ENCODE peak calls at places on chromosomes 11 and 22, in six cellular contexts. One of them, this sample, is unnamed.

GRCh38 chr11:88179141-88179540 is 3.9 kb upstream of the RAB38 start:
- DNase-seq in right lobe of liver: no peak
- DNase-seq in hepatocyte: no peak
- DNase-seq in epithelial cell of esophagus: peak
- DNase-seq in A549: no peak
- DNase-seq in HFF-Myc: no peak
- DNase-seq in this sample: no peak

GRCh38 chr11:68838572-68838964 is 3.1 kb downstream of the CPT1A start:
- DNase-seq in right lobe of liver: no peak
- DNase-seq in hepatocyte: no peak
- DNase-seq in epithelial cell of esophagus: no peak
- DNase-seq in A549: no peak
- DNase-seq in HFF-Myc: no peak
- DNase-seq in this sample: peak

GRCh38 chr11:76835928-76836612 is 24.6 kb upstream of the ACER3 start:
- DNase-seq in right lobe of liver: no peak
- DNase-seq in hepatocyte: peak
- DNase-seq in epithelial cell of esophagus: peak
- DNase-seq in A549: peak
- DNase-seq in HFF-Myc: peak
- DNase-seq in this sample: peak

GRCh38 chr11:128453444-128454336 is 133.7 kb downstream of the ETS1 start:
- DNase-seq in right lobe of liver: peak
- DNase-seq in hepatocyte: peak
- DNase-seq in epithelial cell of esophagus: peak
- DNase-seq in A549: no peak
- DNase-seq in HFF-Myc: peak
- DNase-seq in this sample: peak

GRCh38 chr11:129657866-129658557 is 157.6 kb upstream of the TMEM45B start:
- DNase-seq in right lobe of liver: no peak
- DNase-seq in hepatocyte: no peak
- DNase-seq in epithelial cell of esophagus: no peak
- DNase-seq in A549: no peak
- DNase-seq in HFF-Myc: no peak
- DNase-seq in this sample: no peak

GRCh38 chr11:60629399-60629798 is 70.0 kb upstream of the MS4A8 start:
- DNase-seq in right lobe of liver: no peak
- DNase-seq in hepatocyte: no peak
- DNase-seq in epithelial cell of esophagus: no peak
- DNase-seq in A549: no peak
- DNase-seq in HFF-Myc: no peak
- DNase-seq in this sample: no peak

GRCh38 chr22:43955883-43956286 is 643 bp downstream of the SAMM50 start:
- DNase-seq in right lobe of liver: no peak
- DNase-seq in hepatocyte: no peak
- DNase-seq in epithelial cell of esophagus: peak
- DNase-seq in A549: no peak
- DNase-seq in HFF-Myc: no peak
- DNase-seq in this sample: peak

GRCh38 chr11:19817265-19817851 is 104.7 kb downstream of the NAV2 start:
- DNase-seq in right lobe of liver: no peak
- DNase-seq in hepatocyte: no peak
- DNase-seq in epithelial cell of esophagus: no peak
- DNase-seq in A549: no peak
- DNase-seq in HFF-Myc: no peak
- DNase-seq in this sample: no peak

GRCh38 chr22:21731503-21731902 is 4.1 kb downstream of the YPEL1 start:
- DNase-seq in right lobe of liver: no peak
- DNase-seq in hepatocyte: no peak
- DNase-seq in epithelial cell of esophagus: no peak
- DNase-seq in A549: no peak
- DNase-seq in HFF-Myc: no peak
- DNase-seq in this sample: no peak

GRCh38 chr11:27485930-27486773 is 13.6 kb upstream of the LGR4 start:
- DNase-seq in right lobe of liver: no peak
- DNase-seq in hepatocyte: peak
- DNase-seq in epithelial cell of esophagus: peak
- DNase-seq in A549: peak
- DNase-seq in HFF-Myc: peak
- DNase-seq in this sample: peak

GRCh38 chr22:49370841-49371301 is 456.8 kb downstream of the BRD1 start:
- DNase-seq in right lobe of liver: no peak
- DNase-seq in hepatocyte: no peak
- DNase-seq in epithelial cell of esophagus: no peak
- DNase-seq in A549: no peak
- DNase-seq in HFF-Myc: no peak
- DNase-seq in this sample: no peak

GRCh38 chr11:86066033-86066432 is 2.9 kb downstream of the PICALM start:
- DNase-seq in right lobe of liver: no peak
- DNase-seq in hepatocyte: no peak
- DNase-seq in epithelial cell of esophagus: no peak
- DNase-seq in A549: no peak
- DNase-seq in HFF-Myc: no peak
- DNase-seq in this sample: no peak

GRCh38 chr11:42770444-42771065 is 541.2 kb upstream of the API5 start:
- DNase-seq in right lobe of liver: peak
- DNase-seq in hepatocyte: peak
- DNase-seq in epithelial cell of esophagus: peak
- DNase-seq in A549: peak
- DNase-seq in HFF-Myc: no peak
- DNase-seq in this sample: no peak

GRCh38 chr11:70080763-70081162 is 2.6 kb downstream of the ANO1 start:
- DNase-seq in right lobe of liver: no peak
- DNase-seq in hepatocyte: peak
- DNase-seq in epithelial cell of esophagus: peak
- DNase-seq in A549: peak
- DNase-seq in HFF-Myc: no peak
- DNase-seq in this sample: no peak

GRCh38 chr11:74380746-74381439 is 17.3 kb downstream of the PGM2L1 start:
- DNase-seq in right lobe of liver: no peak
- DNase-seq in hepatocyte: peak
- DNase-seq in epithelial cell of esophagus: peak
- DNase-seq in A549: peak
- DNase-seq in HFF-Myc: no peak
- DNase-seq in this sample: no peak

GRCh38 chr11:1573077-1573846 is 1.2 kb upstream of the DUSP8 start:
- DNase-seq in right lobe of liver: no peak
- DNase-seq in hepatocyte: no peak
- DNase-seq in epithelial cell of esophagus: peak
- DNase-seq in A549: peak
- DNase-seq in HFF-Myc: no peak
- DNase-seq in this sample: no peak

GRCh38 chr11:8096575-8096974 is 15.6 kb downstream of the TUB start:
- DNase-seq in right lobe of liver: peak
- DNase-seq in hepatocyte: no peak
- DNase-seq in epithelial cell of esophagus: no peak
- DNase-seq in A549: no peak
- DNase-seq in HFF-Myc: no peak
- DNase-seq in this sample: no peak

GRCh38 chr11:62251698-62252097 is 9.7 kb downstream of the SCGB1D2 start:
- DNase-seq in right lobe of liver: no peak
- DNase-seq in hepatocyte: no peak
- DNase-seq in epithelial cell of esophagus: no peak
- DNase-seq in A549: no peak
- DNase-seq in HFF-Myc: no peak
- DNase-seq in this sample: no peak

GRCh38 chr11:66188580-66188979 is 79.9 kb upstream of the RAB1B start:
- DNase-seq in right lobe of liver: no peak
- DNase-seq in hepatocyte: peak
- DNase-seq in epithelial cell of esophagus: peak
- DNase-seq in A549: no peak
- DNase-seq in HFF-Myc: peak
- DNase-seq in this sample: peak

GRCh38 chr11:2950825-2951224 is 21.6 kb upstream of the PHLDA2 start:
- DNase-seq in right lobe of liver: no peak
- DNase-seq in hepatocyte: no peak
- DNase-seq in epithelial cell of esophagus: no peak
- DNase-seq in A549: no peak
- DNase-seq in HFF-Myc: no peak
- DNase-seq in this sample: no peak

GRCh38 chr22:37747090-37747714 is 50.4 kb downstream of the TRIOBP start:
- DNase-seq in right lobe of liver: no peak
- DNase-seq in hepatocyte: peak
- DNase-seq in epithelial cell of esophagus: peak
- DNase-seq in A549: peak
- DNase-seq in HFF-Myc: no peak
- DNase-seq in this sample: peak

GRCh38 chr11:123273616-123274015 is 78.6 kb upstream of the CLMP start:
- DNase-seq in right lobe of liver: no peak
- DNase-seq in hepatocyte: no peak
- DNase-seq in epithelial cell of esophagus: no peak
- DNase-seq in A549: no peak
- DNase-seq in HFF-Myc: no peak
- DNase-seq in this sample: no peak
- TF ChIP-seq CTCF in right lobe of liver: no peak
- TF ChIP-seq CTCF in hepatocyte: no peak
- TF ChIP-seq CTCF in epithelial cell of esophagus: no peak
- TF ChIP-seq CTCF in A549: no peak
- TF ChIP-seq CTCF in HFF-Myc: no peak
- TF ChIP-seq CTCF in this sample: no peak

DNA sequence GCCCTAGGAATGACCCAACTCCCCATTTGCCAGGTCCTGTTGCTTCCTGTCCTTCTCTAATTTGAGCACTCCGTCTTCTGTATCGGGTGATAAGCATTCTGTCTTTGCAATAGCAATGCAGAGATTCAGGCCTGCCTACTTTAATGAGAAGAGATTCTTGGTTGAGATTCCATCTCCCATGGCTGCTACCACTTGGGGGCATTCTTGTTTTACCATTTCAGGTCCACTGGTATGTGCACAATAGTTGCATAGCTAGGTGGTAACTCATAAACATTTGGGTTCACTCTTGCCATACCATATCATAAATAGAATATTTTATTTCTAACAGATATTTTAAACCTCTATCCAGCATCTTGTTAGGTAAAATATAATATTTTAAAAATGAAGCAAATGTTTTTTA is 34.4 kb upstream of the CALCB start:
- DNase-seq in right lobe of liver: no peak
- DNase-seq in hepatocyte: no peak
- DNase-seq in epithelial cell of esophagus: peak
- DNase-seq in A549: peak
- DNase-seq in HFF-Myc: no peak
- DNase-seq in this sample: peak
- TF ChIP-seq CTCF in right lobe of liver: no peak
- TF ChIP-seq CTCF in hepatocyte: peak
- TF ChIP-seq CTCF in epithelial cell of esophagus: peak
- TF ChIP-seq CTCF in A549: no peak
- TF ChIP-seq CTCF in HFF-Myc: peak
- TF ChIP-seq CTCF in this sample: peak

GRCh38 chr11:26286472-26287066 is 45.4 kb upstream of the ANO3 start:
- DNase-seq in right lobe of liver: no peak
- DNase-seq in hepatocyte: peak
- DNase-seq in epithelial cell of esophagus: peak
- DNase-seq in A549: peak
- DNase-seq in HFF-Myc: no peak
- DNase-seq in this sample: peak
- TF ChIP-seq CTCF in right lobe of liver: peak
- TF ChIP-seq CTCF in hepatocyte: peak
- TF ChIP-seq CTCF in epithelial cell of esophagus: peak
- TF ChIP-seq CTCF in A549: peak
- TF ChIP-seq CTCF in HFF-Myc: peak
- TF ChIP-seq CTCF in this sample: peak

DNA sequence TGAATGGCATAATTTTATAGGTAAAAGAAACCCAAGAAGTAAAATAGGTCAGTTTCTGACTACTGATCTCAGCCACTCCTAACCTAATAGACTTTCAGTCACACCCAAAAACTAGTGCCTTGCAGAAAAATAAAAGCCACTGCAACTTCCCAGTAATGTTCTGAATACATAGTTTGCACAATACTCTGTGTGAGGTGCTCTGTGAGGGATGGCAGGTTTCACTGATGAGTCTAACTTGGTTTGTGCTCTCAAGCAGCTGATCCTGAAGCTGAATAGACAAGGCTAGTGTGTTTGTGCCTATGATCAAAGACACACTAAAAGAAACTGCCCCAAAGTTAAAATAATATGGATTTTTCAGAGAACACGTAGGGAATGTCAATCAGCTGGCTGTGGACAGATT is 758.4 kb downstream of the NELL1 start:
- DNase-seq in right lobe of liver: no peak
- DNase-seq in hepatocyte: no peak
- DNase-seq in epithelial cell of esophagus: peak
- DNase-seq in A549: no peak
- DNase-seq in HFF-Myc: no peak
- DNase-seq in this sample: no peak
- TF ChIP-seq CTCF in right lobe of liver: no peak
- TF ChIP-seq CTCF in hepatocyte: no peak
- TF ChIP-seq CTCF in epithelial cell of esophagus: no peak
- TF ChIP-seq CTCF in A549: no peak
- TF ChIP-seq CTCF in HFF-Myc: no peak
- TF ChIP-seq CTCF in this sample: no peak

GRCh38 chr11:67691149-67691548 is 16.7 kb upstream of the ALDH3B2 start:
- DNase-seq in right lobe of liver: no peak
- DNase-seq in hepatocyte: no peak
- DNase-seq in epithelial cell of esophagus: peak
- DNase-seq in A549: no peak
- DNase-seq in HFF-Myc: no peak
- DNase-seq in this sample: no peak
- TF ChIP-seq CTCF in right lobe of liver: no peak
- TF ChIP-seq CTCF in hepatocyte: peak
- TF ChIP-seq CTCF in epithelial cell of esophagus: peak
- TF ChIP-seq CTCF in A549: peak
- TF ChIP-seq CTCF in HFF-Myc: peak
- TF ChIP-seq CTCF in this sample: peak

DNA sequence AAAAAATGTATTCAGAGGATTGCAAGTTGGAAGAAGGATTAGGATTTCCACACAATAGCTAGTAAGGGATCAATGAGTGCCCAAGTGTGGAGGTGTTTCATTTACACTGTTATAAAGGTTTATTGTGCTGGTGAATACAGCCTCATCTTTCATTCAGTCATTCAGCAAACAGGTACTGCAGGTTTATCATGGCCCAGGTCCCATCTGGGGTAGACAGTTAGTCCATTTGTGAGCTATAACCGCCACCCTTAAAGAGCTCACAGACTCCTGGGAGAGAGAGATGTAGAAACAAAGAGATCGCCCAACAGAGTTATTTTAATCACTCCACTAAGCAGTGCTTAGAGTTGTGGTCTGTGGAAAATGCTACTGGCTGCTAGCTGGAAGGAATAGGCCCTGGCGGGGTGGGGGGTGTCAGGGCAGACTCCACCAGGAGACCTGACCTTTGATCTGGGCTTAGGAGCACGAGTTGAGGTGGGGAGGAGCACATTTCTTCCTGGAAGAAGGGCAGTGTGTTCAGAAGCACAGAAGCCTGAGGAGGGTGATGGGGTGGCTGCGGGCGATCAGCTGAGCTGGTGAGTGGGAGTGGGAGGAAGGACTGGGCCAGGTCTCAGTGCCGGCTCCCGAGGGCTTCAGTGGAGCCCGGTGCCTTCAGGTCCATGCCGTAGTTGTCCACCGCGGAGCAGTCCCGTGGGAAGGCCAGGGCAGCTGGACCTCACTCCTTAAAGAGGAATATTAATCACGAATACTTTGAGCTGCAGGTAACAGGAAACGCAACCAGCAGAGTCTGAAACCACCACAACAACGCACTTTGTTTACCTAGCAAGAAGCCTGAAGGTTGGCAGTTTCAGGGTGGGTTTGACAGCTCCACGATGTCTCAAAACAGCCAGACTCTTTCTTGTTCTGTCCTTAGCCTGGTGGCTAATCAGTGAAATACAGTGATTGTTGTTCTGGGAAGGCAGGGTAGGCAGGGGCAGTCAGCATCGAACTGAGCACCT is 11.2 kb downstream of the TOM1 start:
- DNase-seq in right lobe of liver: no peak
- DNase-seq in hepatocyte: peak
- DNase-seq in epithelial cell of esophagus: peak
- DNase-seq in A549: no peak
- DNase-seq in HFF-Myc: no peak
- DNase-seq in this sample: no peak
- TF ChIP-seq CTCF in right lobe of liver: no peak
- TF ChIP-seq CTCF in hepatocyte: no peak
- TF ChIP-seq CTCF in epithelial cell of esophagus: no peak
- TF ChIP-seq CTCF in A549: no peak
- TF ChIP-seq CTCF in HFF-Myc: no peak
- TF ChIP-seq CTCF in this sample: peak

This sample was measured in fibroblast of the aortic adventitia.